ENCODE peak calls at places on chromosomes 13 and 19, in four cellular contexts. One of them, this sample, is unnamed.

GRCh38 chr19:47781590-47782318 is 3.3 kb downstream of the SELENOW start:
- DNase-seq in K562: no peak
- DNase-seq in GM12891: no peak
- DNase-seq in HepG2: no peak
- DNase-seq in this sample: no peak

GRCh38 chr19:34712606-34713261 is 21.3 kb upstream of the ZNF181 start:
- DNase-seq in K562: peak
- DNase-seq in GM12891: no peak
- DNase-seq in HepG2: peak
- DNase-seq in this sample: no peak

GRCh38 chr19:1540353-1540925 is 16.6 kb downstream of the PLK5 start:
- DNase-seq in K562: no peak
- DNase-seq in GM12891: no peak
- DNase-seq in HepG2: no peak
- DNase-seq in this sample: no peak

GRCh38 chr13:79647518-79647917 is 166.6 kb downstream of the NDFIP2 start:
- DNase-seq in K562: no peak
- DNase-seq in GM12891: no peak
- DNase-seq in HepG2: no peak
- DNase-seq in this sample: no peak

GRCh38 chr13:32501058-32501457 is 37.5 kb downstream of the N4BP2L2 start:
- DNase-seq in K562: no peak
- DNase-seq in GM12891: no peak
- DNase-seq in HepG2: no peak
- DNase-seq in this sample: no peak

GRCh38 chr19:32022946-32023832 is 322.2 kb upstream of the ZNF507 start:
- DNase-seq in K562: no peak
- DNase-seq in GM12891: no peak
- DNase-seq in HepG2: peak
- DNase-seq in this sample: no peak

GRCh38 chr19:17248011-17248776 is 2.5 kb upstream of the NR2F6 start:
- DNase-seq in K562: no peak
- DNase-seq in GM12891: no peak
- DNase-seq in HepG2: peak
- DNase-seq in this sample: no peak

GRCh38 chr19:35889370-35890112 is 10.8 kb downstream of the NFKBID start:
- DNase-seq in K562: no peak
- DNase-seq in GM12891: no peak
- DNase-seq in HepG2: no peak
- DNase-seq in this sample: no peak

GRCh38 chr13:33069365-33069764 is 53.1 kb downstream of the KL start:
- DNase-seq in K562: peak
- DNase-seq in GM12891: no peak
- DNase-seq in HepG2: no peak
- DNase-seq in this sample: no peak

GRCh38 chr13:35712907-35713685 is 236.6 kb upstream of the MAB21L1 start:
- DNase-seq in K562: no peak
- DNase-seq in GM12891: no peak
- DNase-seq in HepG2: no peak
- DNase-seq in this sample: no peak

GRCh38 chr19:1252818-1253513 is 4.6 kb downstream of the MIDN start:
- DNase-seq in K562: peak
- DNase-seq in GM12891: no peak
- DNase-seq in HepG2: peak
- DNase-seq in this sample: no peak

GRCh38 chr13:113532156-113532806 is 41.8 kb upstream of the DCUN1D2 start:
- DNase-seq in K562: no peak
- DNase-seq in GM12891: no peak
- DNase-seq in HepG2: no peak
- DNase-seq in this sample: no peak

GRCh38 chr13:85626603-85627002 is 172.6 kb downstream of the SLITRK6 start:
- DNase-seq in K562: no peak
- DNase-seq in GM12891: no peak
- DNase-seq in HepG2: no peak
- DNase-seq in this sample: no peak

GRCh38 chr13:109271555-109271954 is 514.8 kb downstream of the IRS2 start:
- DNase-seq in K562: no peak
- DNase-seq in GM12891: no peak
- DNase-seq in HepG2: no peak
- DNase-seq in this sample: no peak

GRCh38 chr13:93766719-93767118 is 540.1 kb downstream of the GPC6 start:
- DNase-seq in K562: no peak
- DNase-seq in GM12891: no peak
- DNase-seq in HepG2: no peak
- DNase-seq in this sample: no peak
- TF ChIP-seq POLR2A in K562: no peak
- TF ChIP-seq POLR2A in GM12891: no peak
- TF ChIP-seq POLR2A in HepG2: no peak
- TF ChIP-seq POLR2A in this sample: no peak

GRCh38 chr13:95128045-95128643 is 173.1 kb downstream of the ABCC4 start:
- DNase-seq in K562: no peak
- DNase-seq in GM12891: no peak
- DNase-seq in HepG2: peak
- DNase-seq in this sample: no peak
- TF ChIP-seq TAF1 in K562: no peak
- TF ChIP-seq TAF1 in GM12891: no peak
- TF ChIP-seq TAF1 in HepG2: no peak
- TF ChIP-seq TAF1 in this sample: no peak

GRCh38 chr13:94726425-94726824 is 14.1 kb upstream of the SOX21 start:
- DNase-seq in K562: no peak
- DNase-seq in GM12891: no peak
- DNase-seq in HepG2: no peak
- DNase-seq in this sample: no peak

DNA sequence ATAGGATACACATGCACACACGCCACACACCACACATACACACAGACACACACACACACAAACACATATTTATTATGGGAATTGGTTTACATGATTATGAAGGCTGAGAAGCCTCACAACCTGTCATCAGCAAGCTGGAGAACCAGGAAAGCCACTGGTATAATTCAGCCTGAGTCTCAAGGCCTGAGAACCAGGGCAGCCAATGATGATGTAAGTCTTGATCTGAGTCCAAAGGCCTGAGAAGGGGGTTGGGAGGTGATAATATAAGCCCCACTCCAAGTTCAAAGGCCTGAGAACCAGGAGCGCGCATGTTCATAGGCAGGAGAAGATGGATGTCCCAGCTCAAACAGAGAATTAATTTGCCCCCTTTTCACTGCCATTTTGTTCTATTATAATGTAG is 18.7 kb upstream of the SOX21 start:
- DNase-seq in K562: no peak
- DNase-seq in GM12891: no peak
- DNase-seq in HepG2: peak
- DNase-seq in this sample: no peak
- TF ChIP-seq POLR2AphosphoS5 in K562: no peak
- TF ChIP-seq POLR2AphosphoS5 in GM12891: no peak
- TF ChIP-seq POLR2AphosphoS5 in HepG2: no peak
- TF ChIP-seq POLR2AphosphoS5 in this sample: no peak

GRCh38 chr19:9785367-9786331 is 17.1 kb upstream of the ZNF846 start:
- DNase-seq in K562: peak
- DNase-seq in GM12891: peak
- DNase-seq in HepG2: peak
- DNase-seq in this sample: peak
- TF ChIP-seq POLR2A in K562: peak
- TF ChIP-seq POLR2A in GM12891: no peak
- TF ChIP-seq POLR2A in HepG2: peak
- TF ChIP-seq POLR2A in this sample: peak